ENCODE peak calls at places on chromosomes 1 and 21, in ten cellular contexts. One of them, this sample, is unnamed. For H3K4me1, the result is how much of the 10 kb centered on the place peaks cover.

GRCh38 chr21:14545906-14546480 is at the start of gene SAMSN1:
- DNase-seq in IMR-90: no peak
- DNase-seq in right lobe of liver: peak
- DNase-seq in A549: no peak
- DNase-seq in uterus: no peak
- DNase-seq in upper lobe of left lung: no peak
- DNase-seq in breast epithelium: peak
- DNase-seq in tibial nerve: no peak
- DNase-seq in esophagus squamous epithelium: peak
- DNase-seq in adrenal gland: peak
- DNase-seq in this sample: peak

GRCh38 chr21:29343517-29343916 is 44.8 kb downstream of the BACH1 start:
- DNase-seq in IMR-90: peak
- DNase-seq in right lobe of liver: no peak
- DNase-seq in A549: no peak
- DNase-seq in uterus: peak
- DNase-seq in upper lobe of left lung: no peak
- DNase-seq in breast epithelium: no peak
- DNase-seq in tibial nerve: no peak
- DNase-seq in esophagus squamous epithelium: no peak
- DNase-seq in adrenal gland: no peak
- DNase-seq in this sample: no peak

GRCh38 chr1:171653796-171654704 is 1.6 kb upstream of the MYOC start:
- DNase-seq in IMR-90: peak
- DNase-seq in right lobe of liver: peak
- DNase-seq in A549: no peak
- DNase-seq in uterus: peak
- DNase-seq in upper lobe of left lung: no peak
- DNase-seq in breast epithelium: peak
- DNase-seq in tibial nerve: no peak
- DNase-seq in esophagus squamous epithelium: no peak
- DNase-seq in adrenal gland: no peak
- DNase-seq in this sample: peak

GRCh38 chr1:19456915-19457554 is 28.3 kb downstream of the CAPZB start:
- DNase-seq in IMR-90: peak
- DNase-seq in right lobe of liver: no peak
- DNase-seq in A549: no peak
- DNase-seq in uterus: no peak
- DNase-seq in upper lobe of left lung: no peak
- DNase-seq in breast epithelium: no peak
- DNase-seq in tibial nerve: no peak
- DNase-seq in esophagus squamous epithelium: no peak
- DNase-seq in adrenal gland: no peak
- DNase-seq in this sample: no peak

GRCh38 chr1:193105821-193106177 is 585 bp upstream of the GLRX2 start:
- DNase-seq in IMR-90: no peak
- DNase-seq in right lobe of liver: no peak
- DNase-seq in A549: peak
- DNase-seq in uterus: no peak
- DNase-seq in upper lobe of left lung: no peak
- DNase-seq in breast epithelium: no peak
- DNase-seq in tibial nerve: no peak
- DNase-seq in esophagus squamous epithelium: no peak
- DNase-seq in adrenal gland: no peak
- DNase-seq in this sample: no peak

GRCh38 chr1:209589440-209589839 is 5.9 kb downstream of the CAMK1G start:
- DNase-seq in IMR-90: peak
- DNase-seq in right lobe of liver: no peak
- DNase-seq in A549: no peak
- DNase-seq in uterus: no peak
- DNase-seq in upper lobe of left lung: no peak
- DNase-seq in breast epithelium: no peak
- DNase-seq in tibial nerve: no peak
- DNase-seq in esophagus squamous epithelium: no peak
- DNase-seq in adrenal gland: no peak
- DNase-seq in this sample: no peak

GRCh38 chr1:37948841-37949240 is 2.0 kb upstream of the INPP5B start:
- DNase-seq in IMR-90: no peak
- DNase-seq in right lobe of liver: no peak
- DNase-seq in A549: no peak
- DNase-seq in uterus: no peak
- DNase-seq in upper lobe of left lung: no peak
- DNase-seq in breast epithelium: no peak
- DNase-seq in tibial nerve: no peak
- DNase-seq in esophagus squamous epithelium: no peak
- DNase-seq in adrenal gland: no peak
- DNase-seq in this sample: no peak

GRCh38 chr1:6889875-6890480 is 104.7 kb downstream of the CAMTA1 start:
- DNase-seq in IMR-90: peak
- DNase-seq in right lobe of liver: no peak
- DNase-seq in A549: peak
- DNase-seq in uterus: no peak
- DNase-seq in upper lobe of left lung: no peak
- DNase-seq in breast epithelium: no peak
- DNase-seq in tibial nerve: no peak
- DNase-seq in esophagus squamous epithelium: no peak
- DNase-seq in adrenal gland: peak
- DNase-seq in this sample: peak

GRCh38 chr1:154220970-154221814 is 437 bp downstream of the UBAP2L start:
- DNase-seq in IMR-90: peak
- DNase-seq in right lobe of liver: peak
- DNase-seq in A549: peak
- DNase-seq in uterus: no peak
- DNase-seq in upper lobe of left lung: peak
- DNase-seq in breast epithelium: peak
- DNase-seq in tibial nerve: peak
- DNase-seq in esophagus squamous epithelium: peak
- DNase-seq in adrenal gland: peak
- DNase-seq in this sample: peak

GRCh38 chr1:97668945-97669344 is 251.9 kb downstream of the DPYD start:
- DNase-seq in IMR-90: peak
- DNase-seq in right lobe of liver: no peak
- DNase-seq in A549: peak
- DNase-seq in uterus: no peak
- DNase-seq in upper lobe of left lung: no peak
- DNase-seq in breast epithelium: no peak
- DNase-seq in tibial nerve: no peak
- DNase-seq in esophagus squamous epithelium: no peak
- DNase-seq in adrenal gland: no peak
- DNase-seq in this sample: no peak

GRCh38 chr1:8097077-8097799 is 71.1 kb upstream of the ERRFI1 start:
- DNase-seq in IMR-90: peak
- DNase-seq in right lobe of liver: no peak
- DNase-seq in A549: peak
- DNase-seq in uterus: no peak
- DNase-seq in upper lobe of left lung: no peak
- DNase-seq in breast epithelium: no peak
- DNase-seq in tibial nerve: no peak
- DNase-seq in esophagus squamous epithelium: no peak
- DNase-seq in adrenal gland: no peak
- DNase-seq in this sample: no peak

GRCh38 chr1:223514644-223515043 is 121.4 kb downstream of the CCDC185 start:
- DNase-seq in IMR-90: no peak
- DNase-seq in right lobe of liver: no peak
- DNase-seq in A549: no peak
- DNase-seq in uterus: no peak
- DNase-seq in upper lobe of left lung: no peak
- DNase-seq in breast epithelium: no peak
- DNase-seq in tibial nerve: no peak
- DNase-seq in esophagus squamous epithelium: no peak
- DNase-seq in adrenal gland: no peak
- DNase-seq in this sample: no peak

GRCh38 chr1:47243910-47244309 is 11.9 kb upstream of the TAL1 start:
- DNase-seq in IMR-90: no peak
- DNase-seq in right lobe of liver: no peak
- DNase-seq in A549: no peak
- DNase-seq in uterus: no peak
- DNase-seq in upper lobe of left lung: no peak
- DNase-seq in breast epithelium: no peak
- DNase-seq in tibial nerve: no peak
- DNase-seq in esophagus squamous epithelium: no peak
- DNase-seq in adrenal gland: no peak
- DNase-seq in this sample: no peak

GRCh38 chr1:162091681-162092524 is 22.4 kb downstream of the NOS1AP start:
- DNase-seq in IMR-90: no peak
- DNase-seq in right lobe of liver: no peak
- DNase-seq in A549: no peak
- DNase-seq in uterus: no peak
- DNase-seq in upper lobe of left lung: no peak
- DNase-seq in breast epithelium: no peak
- DNase-seq in tibial nerve: no peak
- DNase-seq in esophagus squamous epithelium: no peak
- DNase-seq in adrenal gland: no peak
- DNase-seq in this sample: no peak

GRCh38 chr1:221794079-221794670 is 52.3 kb upstream of the DUSP10 start:
- DNase-seq in IMR-90: peak
- DNase-seq in right lobe of liver: no peak
- DNase-seq in A549: no peak
- DNase-seq in uterus: no peak
- DNase-seq in upper lobe of left lung: no peak
- DNase-seq in breast epithelium: no peak
- DNase-seq in tibial nerve: no peak
- DNase-seq in esophagus squamous epithelium: no peak
- DNase-seq in adrenal gland: no peak
- DNase-seq in this sample: no peak

GRCh38 chr1:202143768-202144509 is 598 bp downstream of the ARL8A start:
- DNase-seq in IMR-90: no peak
- DNase-seq in right lobe of liver: peak
- DNase-seq in A549: no peak
- DNase-seq in uterus: no peak
- DNase-seq in upper lobe of left lung: peak
- DNase-seq in breast epithelium: no peak
- DNase-seq in tibial nerve: no peak
- DNase-seq in esophagus squamous epithelium: no peak
- DNase-seq in adrenal gland: peak
- DNase-seq in this sample: no peak

GRCh38 chr1:164561461-164561860 is 2.5 kb downstream of the PBX1 start:
- DNase-seq in IMR-90: no peak
- DNase-seq in right lobe of liver: no peak
- DNase-seq in A549: no peak
- DNase-seq in uterus: no peak
- DNase-seq in upper lobe of left lung: no peak
- DNase-seq in breast epithelium: no peak
- DNase-seq in tibial nerve: no peak
- DNase-seq in esophagus squamous epithelium: no peak
- DNase-seq in adrenal gland: no peak
- DNase-seq in this sample: no peak
- H3K27ac ChIP-seq in IMR-90: peak
- H3K27ac ChIP-seq in right lobe of liver: no peak
- H3K27ac ChIP-seq in A549: peak
- H3K27ac ChIP-seq in uterus: peak
- H3K27ac ChIP-seq in upper lobe of left lung: peak
- H3K27ac ChIP-seq in breast epithelium: peak
- H3K27ac ChIP-seq in tibial nerve: peak
- H3K27ac ChIP-seq in esophagus squamous epithelium: peak
- H3K27ac ChIP-seq in adrenal gland: peak
- H3K27ac ChIP-seq in this sample: peak

GRCh38 chr1:159915571-159916239 is 9.6 kb downstream of the TAGLN2 start:
- DNase-seq in IMR-90: no peak
- DNase-seq in right lobe of liver: no peak
- DNase-seq in A549: no peak
- DNase-seq in uterus: no peak
- DNase-seq in upper lobe of left lung: no peak
- DNase-seq in breast epithelium: no peak
- DNase-seq in tibial nerve: no peak
- DNase-seq in esophagus squamous epithelium: no peak
- DNase-seq in adrenal gland: no peak
- DNase-seq in this sample: no peak
- H3K4me1 ChIP-seq in IMR-90: under half
- H3K4me1 ChIP-seq in right lobe of liver: under half
- H3K4me1 ChIP-seq in A549: half or more
- H3K4me1 ChIP-seq in uterus: under half
- H3K4me1 ChIP-seq in upper lobe of left lung: half or more
- H3K4me1 ChIP-seq in breast epithelium: under half
- H3K4me1 ChIP-seq in tibial nerve: under half
- H3K4me1 ChIP-seq in esophagus squamous epithelium: under half
- H3K4me1 ChIP-seq in adrenal gland: under half
- H3K4me1 ChIP-seq in this sample: under half

GRCh38 chr1:173410794-173411236 is 66.3 kb upstream of the PRDX6 start:
- DNase-seq in IMR-90: no peak
- DNase-seq in right lobe of liver: no peak
- DNase-seq in A549: no peak
- DNase-seq in uterus: no peak
- DNase-seq in upper lobe of left lung: no peak
- DNase-seq in breast epithelium: no peak
- DNase-seq in tibial nerve: no peak
- DNase-seq in esophagus squamous epithelium: no peak
- DNase-seq in adrenal gland: no peak
- DNase-seq in this sample: no peak
- TF ChIP-seq POLR2A in IMR-90: no peak
- TF ChIP-seq POLR2A in right lobe of liver: no peak
- TF ChIP-seq POLR2A in A549: no peak
- TF ChIP-seq POLR2A in uterus: no peak
- TF ChIP-seq POLR2A in upper lobe of left lung: no peak
- TF ChIP-seq POLR2A in breast epithelium: no peak
- TF ChIP-seq POLR2A in tibial nerve: no peak
- TF ChIP-seq POLR2A in esophagus squamous epithelium: no peak
- TF ChIP-seq POLR2A in adrenal gland: no peak
- TF ChIP-seq POLR2A in this sample: no peak

DNA sequence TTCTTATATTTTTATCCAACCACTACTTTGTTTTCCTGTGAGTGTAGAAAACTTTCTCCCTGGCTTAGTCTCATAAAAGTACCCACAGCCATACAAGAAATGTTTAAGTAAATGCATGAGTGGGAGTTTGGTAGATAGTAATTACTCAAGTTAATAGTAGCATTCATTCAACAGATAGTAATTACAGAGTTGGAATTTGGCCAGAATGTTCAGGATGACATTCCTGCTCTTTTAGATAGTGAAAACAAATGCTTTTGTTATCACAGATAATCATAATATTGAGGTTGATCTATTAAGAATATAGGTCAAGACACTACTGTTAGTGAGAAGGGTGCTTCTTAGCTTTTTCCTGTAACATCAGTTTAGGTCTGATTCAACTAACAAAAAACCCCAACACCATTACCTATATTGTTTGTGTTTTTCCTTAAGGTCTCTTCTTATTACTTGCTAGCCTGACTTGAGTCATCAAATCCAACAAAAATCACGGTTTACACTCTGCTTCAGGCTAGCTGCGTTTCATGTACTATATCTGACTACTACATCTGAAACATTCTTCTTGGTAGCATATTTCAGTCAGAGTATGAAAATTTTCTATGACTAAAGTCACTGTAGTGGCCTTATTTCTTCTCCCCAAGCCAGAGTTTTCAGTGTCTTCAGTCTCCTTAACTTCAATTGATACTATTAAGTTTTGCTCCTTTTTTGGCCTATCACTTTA is 163.7 kb downstream of the HS2ST1 start:
- DNase-seq in IMR-90: no peak
- DNase-seq in right lobe of liver: no peak
- DNase-seq in A549: no peak
- DNase-seq in uterus: no peak
- DNase-seq in upper lobe of left lung: no peak
- DNase-seq in breast epithelium: no peak
- DNase-seq in tibial nerve: no peak
- DNase-seq in esophagus squamous epithelium: no peak
- DNase-seq in adrenal gland: no peak
- DNase-seq in this sample: no peak
- H3K27ac ChIP-seq in IMR-90: no peak
- H3K27ac ChIP-seq in right lobe of liver: no peak
- H3K27ac ChIP-seq in A549: no peak
- H3K27ac ChIP-seq in uterus: no peak
- H3K27ac ChIP-seq in upper lobe of left lung: no peak
- H3K27ac ChIP-seq in breast epithelium: no peak
- H3K27ac ChIP-seq in tibial nerve: no peak
- H3K27ac ChIP-seq in esophagus squamous epithelium: no peak
- H3K27ac ChIP-seq in adrenal gland: peak
- H3K27ac ChIP-seq in this sample: peak

GRCh38 chr1:33349081-33349759 is 28.3 kb upstream of the A3GALT2 start:
- DNase-seq in IMR-90: no peak
- DNase-seq in right lobe of liver: peak
- DNase-seq in A549: peak
- DNase-seq in uterus: peak
- DNase-seq in upper lobe of left lung: peak
- DNase-seq in breast epithelium: no peak
- DNase-seq in tibial nerve: no peak
- DNase-seq in esophagus squamous epithelium: no peak
- DNase-seq in adrenal gland: peak
- DNase-seq in this sample: peak
- H3K4me1 ChIP-seq in IMR-90: under half
- H3K4me1 ChIP-seq in right lobe of liver: under half
- H3K4me1 ChIP-seq in A549: under half
- H3K4me1 ChIP-seq in uterus: under half
- H3K4me1 ChIP-seq in upper lobe of left lung: under half
- H3K4me1 ChIP-seq in breast epithelium: under half
- H3K4me1 ChIP-seq in tibial nerve: under half
- H3K4me1 ChIP-seq in esophagus squamous epithelium: under half
- H3K4me1 ChIP-seq in adrenal gland: half or more
- H3K4me1 ChIP-seq in this sample: under half

This sample was measured in testis.